ENCODE peak calls at places on chromosomes 4 and X, in six cellular contexts. W, I, X, Y, G and P are unnamed samples.

GRCh38 chr4:113112341-113112978 is 63.0 kb downstream of the ANK2 start:
- DNase-seq in W (no peak), I (no peak), X (no peak), Y (no peak), G (no peak), P (no peak)

GRCh38 chr4:113020966-113021365 is 28.5 kb upstream of the ANK2 start:
- DNase-seq in W (no peak), I (no peak), X (no peak), Y (no peak), G (no peak), P (no peak)

GRCh38 chr4:135724426-135724825 is 1522.8 kb upstream of the PABPC4L start:
- DNase-seq in W (no peak), I (no peak), X (no peak), Y (no peak), G (no peak), P (no peak)

GRCh38 chr4:186037692-186038658 is 31.0 kb upstream of the TLR3 start:
- DNase-seq in W (no peak), I (peak), X (peak), Y (no peak), G (peak), P (peak)

GRCh38 chr4:186693159-186693815 is 30.4 kb downstream of the FAT1 start:
- DNase-seq in W (peak), I (peak), X (no peak), Y (no peak), G (no peak), P (peak)

GRCh38 chr4:83618991-83619390 is 83.1 kb downstream of the GPAT3 start:
- DNase-seq in W (no peak), I (no peak), X (no peak), Y (no peak), G (peak), P (no peak)

GRCh38 chr4:175246941-175247340 is 328.8 kb downstream of the ADAM29 start:
- DNase-seq in W (no peak), I (no peak), X (no peak), Y (no peak), G (no peak), P (no peak)

GRCh38 chr4:102319594-102319993 is 25.7 kb downstream of the SLC39A8 start:
- DNase-seq in W (no peak), I (no peak), X (no peak), Y (no peak), G (no peak), P (no peak)

GRCh38 chr4:53591372-53591892 is at the start of gene LNX1:
- DNase-seq in W (no peak), I (no peak), X (peak), Y (peak), G (peak), P (peak)

GRCh38 chr4:125315571-125316390 is 1.0 kb downstream of the FAT4 start:
- DNase-seq in W (peak), I (peak), X (no peak), Y (no peak), G (peak), P (peak)

GRCh38 chrX:54529166-54529558 is 857 bp upstream of the GNL3L start:
- DNase-seq in W (no peak), I (no peak), X (no peak), Y (no peak), G (no peak), P (no peak)

GRCh38 chrX:57951666-57952319 is 41.5 kb upstream of the ZXDA start:
- DNase-seq in W (peak), I (peak), X (no peak), Y (no peak), G (peak), P (no peak)

GRCh38 chrX:69093960-69094935 is 71.0 kb downstream of the PJA1 start:
- DNase-seq in W (no peak), I (peak), X (peak), Y (no peak), G (peak), P (no peak)

GRCh38 chr4:101285985-101286384 is 61.3 kb downstream of the PPP3CA start:
- DNase-seq in W (no peak), I (no peak), X (no peak), Y (no peak), G (no peak), P (no peak)

GRCh38 chr4:22719218-22719617 is 26.5 kb downstream of the GBA3 start:
- DNase-seq in W (no peak), I (no peak), X (no peak), Y (no peak), G (no peak), P (no peak)

GRCh38 chr4:517061-517805 is 18.2 kb downstream of the PIGG start:
- DNase-seq in W (no peak), I (no peak), X (no peak), Y (no peak), G (no peak), P (no peak)

GRCh38 chr4:20287246-20287645 is 35.5 kb downstream of the SLIT2 start:
- DNase-seq in W (no peak), I (no peak), X (no peak), Y (no peak), G (no peak), P (no peak)

GRCh38 chr4:71338846-71339593 is at the start of gene SLC4A4:
- DNase-seq in W (no peak), I (no peak), X (no peak), Y (no peak), G (peak), P (no peak)

GRCh38 chr4:113809313-113809712 is 47.8 kb upstream of the CAMK2D start:
- DNase-seq in W (peak), I (peak), X (no peak), Y (no peak), G (no peak), P (no peak)

GRCh38 chr4:8303081-8303480 is 33.5 kb downstream of the HTRA3 start:
- DNase-seq in W (peak), I (peak), X (no peak), Y (peak), G (no peak), P (no peak)

GRCh38 chr4:125956281-125956680 is 641.5 kb downstream of the FAT4 start:
- DNase-seq in W (no peak), I (no peak), X (no peak), Y (no peak), G (no peak), P (no peak)

GRCh38 chrX:40377684-40378083 is 203.1 kb upstream of the ATP6AP2 start:
- DNase-seq in W (no peak), I (no peak), X (no peak), Y (no peak), G (no peak), P (no peak)

GRCh38 chr4:8380511-8381415 is 59.8 kb downstream of the ACOX3 start:
- DNase-seq in W (peak), I (no peak), X (no peak), Y (no peak), G (no peak), P (no peak)

GRCh38 chrX:24990585-24990984 is 25.2 kb downstream of the ARX start:
- DNase-seq in W (no peak), I (no peak), X (peak), Y (no peak), G (no peak), P (no peak)

GRCh38 chr4:14168919-14169318 is 541.4 kb upstream of the BOD1L1 start:
- DNase-seq in W (peak), I (no peak), X (peak), Y (no peak), G (peak), P (peak)

GRCh38 chrX:10484683-10485247 is 135.6 kb downstream of the MID1 start:
- DNase-seq in W (no peak), I (no peak), X (no peak), Y (no peak), G (no peak), P (no peak)

GRCh38 chrX:37905436-37906147 is 58.2 kb upstream of the DYNLT3 start:
- DNase-seq in W (peak), I (no peak), X (no peak), Y (no peak), G (no peak), P (no peak)

GRCh38 chr4:128635141-128635911 is 174.2 kb upstream of the JADE1 start:
- DNase-seq in W (peak), I (no peak), X (peak), Y (no peak), G (no peak), P (peak)

GRCh38 chr4:182827981-182828677 is 89.1 kb downstream of the DCTD start:
- DNase-seq in W (no peak), I (no peak), X (no peak), Y (no peak), G (no peak), P (no peak)

GRCh38 chrX:153649178-153649914 is 2.3 kb downstream of the DUSP9 start:
- DNase-seq in W (peak), I (peak), X (peak), Y (peak), G (peak), P (peak)

GRCh38 chrX:79133897-79134296 is 10.6 kb upstream of the GPR174 start:
- DNase-seq in W (no peak), I (no peak), X (no peak), Y (no peak), G (no peak), P (no peak)

GRCh38 chr4:188041721-188042120 is 46.1 kb downstream of the ZFP42 start:
- DNase-seq in W (no peak), I (no peak), X (no peak), Y (no peak), G (no peak), P (no peak)

GRCh38 chrX:120514236-120514635 is 45.1 kb upstream of the LAMP2 start:
- DNase-seq in W (no peak), I (no peak), X (no peak), Y (no peak), G (peak), P (no peak)

GRCh38 chrX:109487640-109488039 is 5.8 kb upstream of the GUCY2F start:
- DNase-seq in W (no peak), I (no peak), X (no peak), Y (no peak), G (no peak), P (no peak)

GRCh38 chr4:176189891-176190795 is 5.2 kb downstream of the SPATA4 start:
- DNase-seq in W (no peak), I (peak), X (no peak), Y (no peak), G (no peak), P (no peak)

GRCh38 chr4:24121395-24122175 is 231.7 kb upstream of the PPARGC1A start:
- DNase-seq in W (no peak), I (no peak), X (no peak), Y (no peak), G (no peak), P (no peak)

GRCh38 chrX:49977319-49978090 is 55.1 kb downstream of the CLCN5 start:
- DNase-seq in W (no peak), I (no peak), X (no peak), Y (no peak), G (no peak), P (no peak)

GRCh38 chr4:182536221-182536620 is 293.0 kb downstream of the TENM3 start:
- DNase-seq in W (no peak), I (no peak), X (no peak), Y (no peak), G (no peak), P (no peak)

GRCh38 chr4:177005801-177006230 is 213.1 kb upstream of the VEGFC start:
- DNase-seq in W (no peak), I (no peak), X (no peak), Y (no peak), G (no peak), P (no peak)

GRCh38 chr4:185782523-185782922 is 29.5 kb downstream of the SORBS2 start:
- DNase-seq in W (no peak), I (no peak), X (no peak), Y (no peak), G (no peak), P (no peak)